ENCODE peak calls at places on chromosomes 5 and 9, in four cellular contexts. W is GM13977; P is ELR; X is CD8-positive, alpha-beta memory T cell. C is an unnamed sample.
A peak's percentile ranks its signal among the peaks of the same experiment; 100 is the strongest.

GRCh38 chr9:38285236-38285635 is 107.3 kb upstream of the ALDH1B1 start:
- DNase-seq in W (no peak), P (no peak), X (no peak), C (no peak)

GRCh38 chr9:109771084-109771483 is 8.9 kb upstream of the PALM2AKAP2 start:
- DNase-seq in W (no peak), P (peak; percentile 18), X (no peak), C (no peak)

GRCh38 chr9:101516655-101517054 is 17.0 kb upstream of the RNF20 start:
- DNase-seq in W (no peak), P (no peak), X (no peak), C (no peak)

GRCh38 chr5:178305801-178306200 is 73.2 kb upstream of the PHYKPL start:
- DNase-seq in W (no peak), P (no peak), X (no peak), C (no peak)

GRCh38 chr9:98021306-98022040 is 35.1 kb upstream of the NANS start:
- DNase-seq in W (no peak), P (no peak), X (no peak), C (no peak)

GRCh38 chr5:126531543-126532120 is 63.4 kb downstream of the ALDH7A1 start:
- DNase-seq in W (no peak), P (no peak), X (no peak), C (no peak)

GRCh38 chr5:158140120-158140778 is 281.3 kb upstream of the CLINT1 start:
- DNase-seq in W (no peak), P (peak; percentile 58), X (no peak), C (no peak)

GRCh38 chr5:13739462-13739861 is 205.0 kb downstream of the DNAH5 start:
- DNase-seq in W (no peak), P (peak; percentile 20), X (no peak), C (no peak)

GRCh38 chr9:135069556-135070197 is 17.8 kb upstream of the OLFM1 start:
- DNase-seq in W (no peak), P (no peak), X (no peak), C (no peak)

GRCh38 chr9:112174223-112174964 is 703 bp downstream of the SUSD1 start:
- DNase-seq in W (peak; percentile 91), P (peak; percentile 89), X (peak; percentile 57), C (peak; percentile 67)

GRCh38 chr5:96520345-96520744 is 87.3 kb upstream of the PCSK1 start:
- DNase-seq in W (no peak), P (no peak), X (no peak), C (no peak)